ENCODE peak calls at places on chromosome 20, in five cellular contexts. One of them, this sample, is unnamed.
A peak's percentile ranks its signal among the peaks of the same experiment; 100 is the strongest.

GRCh38 chr20:32516985-32517873 is 67.9 kb downstream of the NOL4L start:
- DNase-seq in T1000: no peak
- DNase-seq in tibial nerve: no peak
- DNase-seq in hypothalamus: no peak
- DNase-seq in left cardiac atrium: no peak
- DNase-seq in this sample: no peak

GRCh38 chr20:58690851-58691250 is 1.7 kb upstream of the NPEPL1 start:
- DNase-seq in T1000: no peak
- DNase-seq in tibial nerve: peak; percentile 56
- DNase-seq in hypothalamus: no peak
- DNase-seq in left cardiac atrium: no peak
- DNase-seq in this sample: no peak

GRCh38 chr20:33732166-33732970 is 572 bp downstream of the ZNF341 start:
- DNase-seq in T1000: peak; percentile 92
- DNase-seq in tibial nerve: peak; percentile 67
- DNase-seq in hypothalamus: peak; percentile 80
- DNase-seq in left cardiac atrium: peak; percentile 85
- DNase-seq in this sample: no peak

GRCh38 chr20:49909499-49910339 is 5.6 kb downstream of the SPATA2 start:
- DNase-seq in T1000: no peak
- DNase-seq in tibial nerve: no peak
- DNase-seq in hypothalamus: no peak
- DNase-seq in left cardiac atrium: no peak
- DNase-seq in this sample: no peak

GRCh38 chr20:62304331-62305148 is 1.7 kb downstream of the ADRM1 start:
- DNase-seq in T1000: no peak
- DNase-seq in tibial nerve: no peak
- DNase-seq in hypothalamus: no peak
- DNase-seq in left cardiac atrium: no peak
- DNase-seq in this sample: no peak

GRCh38 chr20:50690979-50691584 is at the start of gene RIPOR3:
- DNase-seq in T1000: no peak
- DNase-seq in tibial nerve: no peak
- DNase-seq in hypothalamus: no peak
- DNase-seq in left cardiac atrium: no peak
- DNase-seq in this sample: no peak

GRCh38 chr20:20734475-20734948 is 22.1 kb upstream of the RALGAPA2 start:
- DNase-seq in T1000: no peak
- DNase-seq in tibial nerve: no peak
- DNase-seq in hypothalamus: no peak
- DNase-seq in left cardiac atrium: no peak
- DNase-seq in this sample: no peak

GRCh38 chr20:58626076-58626475 is 25.0 kb upstream of the STX16 start:
- DNase-seq in T1000: no peak
- DNase-seq in tibial nerve: no peak
- DNase-seq in hypothalamus: no peak
- DNase-seq in left cardiac atrium: no peak
- DNase-seq in this sample: no peak

GRCh38 chr20:32823078-32823477 is 3.3 kb downstream of the MAPRE1 start:
- DNase-seq in T1000: peak; percentile 6
- DNase-seq in tibial nerve: no peak
- DNase-seq in hypothalamus: no peak
- DNase-seq in left cardiac atrium: no peak
- DNase-seq in this sample: no peak

GRCh38 chr20:45341939-45342862 is 6.0 kb downstream of the SDC4 start:
- DNase-seq in T1000: peak; percentile 33
- DNase-seq in tibial nerve: no peak
- DNase-seq in hypothalamus: no peak
- DNase-seq in left cardiac atrium: peak; percentile 73
- DNase-seq in this sample: no peak

This sample was measured in AG09319.